ENCODE peak calls at places on chromosomes 4 and X, in four cellular contexts. K is GM23248, B is pancreas, E is RWPE1. V is an unnamed sample.

GRCh38 chrX:119606508-119607389 is 525 bp upstream of the NKRF start:
- DNase-seq in K (peak), B (no peak), E (no peak), V (no peak)

GRCh38 chr4:86940176-86940575 is 5.4 kb downstream of the AFF1 start:
- DNase-seq in K (peak), B (no peak), E (no peak), V (no peak)

GRCh38 chrX:40440841-40441240 is 139.9 kb upstream of the ATP6AP2 start:
- DNase-seq in K (no peak), B (no peak), E (no peak), V (no peak)

GRCh38 chrX:133639726-133640125 is 224.4 kb upstream of the GPC4 start:
- DNase-seq in K (no peak), B (no peak), E (no peak), V (no peak)

GRCh38 chr4:180909279-180909678 is 1333.9 kb upstream of the TENM3 start:
- DNase-seq in K (peak), B (no peak), E (no peak), V (no peak)

GRCh38 chr4:102823464-102823863 is 3.9 kb downstream of the UBE2D3 start:
- DNase-seq in K (no peak), B (no peak), E (no peak), V (no peak)

GRCh38 chrX:97168646-97169045 is 284.9 kb downstream of the RPA4 start:
- DNase-seq in K (no peak), B (no peak), E (no peak), V (no peak)

GRCh38 chrX:13955095-13955647 is 74.5 kb downstream of the GEMIN8 start:
- DNase-seq in K (no peak), B (no peak), E (no peak), V (no peak)

GRCh38 chr4:76485450-76485849 is 50.4 kb downstream of the SHROOM3 start:
- DNase-seq in K (no peak), B (no peak), E (peak), V (no peak)

GRCh38 chr4:43781125-43781524 is 667.5 kb downstream of the KCTD8 start:
- DNase-seq in K (no peak), B (no peak), E (no peak), V (no peak)

GRCh38 chr4:180589575-180589974 is 1653.6 kb upstream of the TENM3 start:
- DNase-seq in K (no peak), B (no peak), E (no peak), V (no peak)

GRCh38 chr4:109730294-109731051 is 603 bp upstream of the PLA2G12A start:
- DNase-seq in K (peak), B (peak), E (peak), V (peak)

GRCh38 chr4:113349400-113349799 is 299.9 kb downstream of the ANK2 start:
- DNase-seq in K (no peak), B (no peak), E (no peak), V (no peak)

GRCh38 chrX:103488332-103488731 is 31.0 kb downstream of the RAB40A start:
- DNase-seq in K (peak), B (no peak), E (peak), V (no peak)

GRCh38 chrX:13064599-13065143 is 20.3 kb upstream of the FAM9C start:
- DNase-seq in K (peak), B (no peak), E (no peak), V (no peak)

GRCh38 chr4:153651041-153651960 is 32.8 kb upstream of the TLR2 start:
- DNase-seq in K (peak), B (no peak), E (no peak), V (no peak)

GRCh38 chr4:102836596-102836995 is 9.2 kb upstream of the UBE2D3 start:
- DNase-seq in K (no peak), B (no peak), E (no peak), V (no peak)

GRCh38 chr4:13533670-13534343 is 10.5 kb downstream of the NKX3-2 start:
- DNase-seq in K (no peak), B (no peak), E (no peak), V (no peak)

GRCh38 chr4:105473340-105474109 is at the start of gene PPA2:
- DNase-seq in K (peak), B (peak), E (peak), V (peak)

GRCh38 chr4:105471566-105472176 is 2.2 kb downstream of the PPA2 start:
- DNase-seq in K (peak), B (no peak), E (peak), V (no peak)

GRCh38 chr4:105472871-105473339 is 957 bp downstream of the PPA2 start:
- DNase-seq in K (peak), B (no peak), E (no peak), V (no peak)

GRCh38 chr4:105474110-105474518 is 252 bp upstream of the PPA2 start:
- DNase-seq in K (peak), B (peak), E (peak), V (peak)
- H3K27ac ChIP-seq in K (peak), B (peak), E (peak), V (peak)

GRCh38 chr4:140110542-140110941 is 43.4 kb downstream of the MAML3 start:
- DNase-seq in K (no peak), B (no peak), E (no peak), V (no peak)
- H3K27ac ChIP-seq in K (no peak), B (no peak), E (no peak), V (no peak)

GRCh38 chr4:112284166-112284565 is 1.5 kb downstream of the TIFA start:
- DNase-seq in K (peak), B (no peak), E (no peak), V (no peak)
- H3K27ac ChIP-seq in K (no peak), B (peak), E (no peak), V (no peak)

DNA sequence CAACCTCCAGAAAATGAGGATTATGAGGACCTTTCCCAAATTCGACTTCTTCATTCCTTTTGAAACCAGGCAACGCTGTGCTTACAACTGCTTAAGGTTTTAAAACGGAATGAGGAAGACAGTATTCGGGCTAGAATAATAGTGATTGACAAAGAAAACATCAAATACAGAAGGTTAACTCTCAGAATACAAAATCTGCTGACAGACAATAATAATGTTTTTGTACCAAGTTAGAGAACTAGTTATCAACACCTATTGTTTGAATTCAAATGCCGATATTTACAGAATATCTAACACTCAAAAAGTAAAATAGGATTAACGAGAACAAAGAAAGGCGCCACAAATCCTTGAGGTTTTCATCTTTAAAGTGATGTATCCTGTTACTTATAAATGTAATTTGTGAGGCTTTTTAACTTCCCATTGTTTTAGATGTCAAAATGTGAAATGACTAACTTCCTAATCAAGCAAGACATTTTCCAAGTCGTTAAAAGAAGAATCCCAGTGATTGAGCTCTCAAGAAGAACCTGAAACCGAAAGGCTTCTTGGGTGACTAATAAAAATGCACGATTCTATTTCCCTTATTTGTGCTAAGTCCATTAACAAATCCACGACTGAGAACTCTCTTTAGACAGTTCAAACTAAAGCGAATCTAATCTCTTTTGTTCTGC is 118.3 kb downstream of the SORBS2 start:
- DNase-seq in K (no peak), B (no peak), E (no peak), V (no peak)
- H3K27ac ChIP-seq in K (no peak), B (no peak), E (no peak), V (no peak)

DNA sequence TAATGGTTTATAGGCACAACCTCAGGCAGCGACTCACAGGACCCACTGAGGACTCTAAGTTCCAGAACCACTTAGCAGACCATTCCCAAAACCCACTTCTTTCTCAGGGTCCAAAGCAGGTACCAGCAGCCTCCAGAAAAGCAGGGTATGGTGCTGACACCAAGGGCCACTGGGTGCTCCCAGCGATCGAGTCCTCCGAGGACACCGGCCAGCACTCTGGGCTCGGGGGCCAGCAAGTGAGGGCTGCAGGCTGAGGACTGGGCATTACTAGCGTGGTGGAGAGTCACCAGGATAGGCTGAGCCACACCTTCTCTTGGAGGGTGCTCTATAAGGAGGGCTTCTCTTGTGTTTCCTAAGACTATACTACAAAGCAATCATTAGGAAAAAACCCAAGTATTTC is 19.3 kb downstream of the LETM1 start:
- DNase-seq in K (no peak), B (no peak), E (no peak), V (no peak)
- H3K27ac ChIP-seq in K (no peak), B (no peak), E (no peak), V (no peak)